ENCODE peak calls at places on chromosomes 13 and 19, in nine cellular contexts. C, A, Z, N, L, O, R, G and M are unnamed samples. For H3K27me3, the result is how much of the 10 kb centered on the place peaks cover.

GRCh38 chr19:42442833-42443232 is at the start of gene CXCL17:
- DNase-seq in C (no peak), A (no peak), Z (no peak), N (no peak), L (no peak), O (no peak), R (no peak), G (no peak), M (no peak)

GRCh38 chr19:11324079-11324661 is 15.3 kb downstream of the RAB3D start:
- DNase-seq in C (peak), A (peak), Z (peak), N (peak), L (peak), O (peak), R (peak), G (peak), M (peak)

GRCh38 chr19:2494447-2495129 is 18.7 kb downstream of the GADD45B start:
- DNase-seq in C (peak), A (peak), Z (peak), N (peak), L (peak), O (peak), R (no peak), G (peak), M (peak)

GRCh38 chr13:109747524-109747923 is 38.9 kb downstream of the IRS2 start:
- DNase-seq in C (peak), A (no peak), Z (no peak), N (no peak), L (no peak), O (no peak), R (no peak), G (peak), M (no peak)

GRCh38 chr19:13118424-13119193 is 545 bp downstream of the NACC1 start:
- DNase-seq in C (no peak), A (no peak), Z (peak), N (peak), L (peak), O (no peak), R (no peak), G (peak), M (peak)

GRCh38 chr19:36032251-36033104 is at the start of gene CLIP3:
- DNase-seq in C (peak), A (peak), Z (peak), N (no peak), L (peak), O (peak), R (peak), G (no peak), M (no peak)

GRCh38 chr19:53019684-53020083 is 6.0 kb downstream of the ERVV-1 start:
- DNase-seq in C (no peak), A (no peak), Z (no peak), N (no peak), L (no peak), O (no peak), R (no peak), G (peak), M (no peak)

GRCh38 chr13:102901615-102902305 is 55.9 kb downstream of the ERCC5 start:
- DNase-seq in C (no peak), A (no peak), Z (no peak), N (no peak), L (no peak), O (no peak), R (no peak), G (no peak), M (no peak)

GRCh38 chr19:38033658-38034150 is 126.7 kb downstream of the SIPA1L3 start:
- DNase-seq in C (no peak), A (no peak), Z (no peak), N (no peak), L (no peak), O (no peak), R (no peak), G (no peak), M (no peak)

GRCh38 chr13:27403252-27403678 is 21.2 kb upstream of the GTF3A start:
- DNase-seq in C (peak), A (no peak), Z (no peak), N (no peak), L (no peak), O (no peak), R (peak), G (no peak), M (no peak)

GRCh38 chr13:51924756-51925544 is 63.2 kb downstream of the CCDC70 start:
- DNase-seq in C (no peak), A (no peak), Z (no peak), N (no peak), L (no peak), O (no peak), R (no peak), G (no peak), M (no peak)

GRCh38 chr13:40167327-40167726 is 499.1 kb downstream of the FOXO1 start:
- DNase-seq in C (no peak), A (no peak), Z (no peak), N (no peak), L (no peak), O (no peak), R (no peak), G (no peak), M (no peak)

GRCh38 chr13:36857273-36857672 is 38.3 kb downstream of the RFXAP start:
- DNase-seq in C (no peak), A (no peak), Z (no peak), N (no peak), L (no peak), O (no peak), R (no peak), G (no peak), M (no peak)

DNA sequence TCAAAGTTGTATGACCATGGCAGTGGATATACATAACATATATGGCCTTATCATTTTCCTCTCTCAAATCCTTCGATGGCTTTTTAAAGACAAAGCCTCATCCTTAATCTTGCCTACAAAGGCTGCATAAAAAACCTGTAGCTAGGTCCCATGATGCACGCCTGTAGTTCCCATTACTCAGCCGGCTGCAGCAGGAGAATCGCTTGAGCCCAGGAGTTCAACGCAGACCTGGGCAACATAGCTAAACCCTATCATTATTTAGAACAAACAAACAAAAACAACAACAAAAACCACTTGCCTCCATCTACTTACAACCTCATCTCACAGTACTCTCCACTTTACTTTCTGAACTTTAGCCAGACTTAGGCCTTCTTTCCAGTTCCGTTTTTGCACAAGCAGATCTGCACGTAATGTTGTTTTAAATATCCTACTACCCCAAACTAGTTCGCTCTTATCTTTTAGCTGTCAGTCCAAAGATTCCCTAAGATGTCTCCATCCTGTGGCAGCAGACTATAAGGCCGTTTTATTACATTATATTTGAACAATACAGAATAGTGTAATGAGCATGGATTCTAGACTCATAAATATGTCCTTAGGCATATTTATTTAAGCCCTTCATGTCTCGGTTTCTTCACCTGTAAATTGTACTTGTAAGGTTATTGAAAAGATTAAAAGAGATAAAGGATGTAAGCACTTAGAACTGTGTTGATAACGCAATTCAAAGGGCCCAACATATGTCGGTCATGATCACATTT is 969 bp upstream of the POMP start:
- DNase-seq in C (peak), A (no peak), Z (no peak), N (no peak), L (peak), O (no peak), R (no peak), G (peak), M (no peak)
- TF ChIP-seq CTCF in C (no peak), A (no peak), Z (no peak), N (no peak), L (peak), O (no peak), R (peak), G (no peak), M (no peak)

DNA sequence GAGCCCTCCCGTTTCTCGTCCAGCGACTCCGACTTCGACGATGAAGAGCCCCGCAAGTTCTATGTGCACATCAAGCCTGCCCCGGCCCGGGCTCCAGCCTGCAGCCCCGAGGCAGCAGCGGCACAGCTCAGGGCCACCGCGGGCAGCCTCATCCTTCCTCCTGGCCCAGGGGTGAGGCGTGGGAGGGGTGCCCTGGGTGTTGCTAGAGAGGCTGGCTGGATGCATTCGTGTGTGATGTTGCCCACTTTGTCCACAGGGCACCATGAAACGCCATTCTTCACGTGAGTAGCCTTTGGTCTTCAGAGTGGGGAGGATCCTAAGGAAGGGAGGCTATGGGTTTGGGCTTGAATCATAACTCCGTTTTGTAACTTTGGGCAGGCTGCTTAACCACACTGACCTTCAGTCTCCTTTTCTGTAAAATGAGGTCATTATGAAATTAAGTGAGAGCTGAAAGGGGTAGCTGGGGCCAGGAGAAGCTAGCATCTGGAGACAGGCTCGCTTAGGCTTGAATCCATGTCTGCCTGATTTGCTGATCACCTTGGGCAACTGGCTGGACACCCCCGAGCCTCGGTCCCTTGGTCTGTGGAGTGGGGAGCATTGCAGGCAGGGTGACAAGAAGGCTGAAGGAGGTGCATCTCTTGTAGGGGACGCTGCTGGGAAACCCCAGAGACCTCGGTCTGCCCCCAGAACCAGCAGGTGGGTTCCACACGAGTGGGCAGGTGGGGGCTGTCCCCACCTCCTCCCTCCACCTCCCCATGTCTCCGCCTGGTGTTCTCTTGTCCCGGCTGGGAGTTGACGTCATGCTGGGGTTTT is 18.7 kb upstream of the B3GNT3 start:
- DNase-seq in C (peak), A (no peak), Z (no peak), N (no peak), L (no peak), O (no peak), R (no peak), G (no peak), M (no peak)
- H3K27me3 ChIP-seq in C (under half), A (under half), Z (under half), N (under half), L (under half), O (under half), R (under half), G (under half), M (under half)

GRCh38 chr13:80921971-80922370 is 581.0 kb upstream of the SPRY2 start:
- DNase-seq in C (peak), A (no peak), Z (no peak), N (no peak), L (no peak), O (no peak), R (no peak), G (no peak), M (no peak)

GRCh38 chr13:80928241-80928640 is 587.3 kb upstream of the SPRY2 start:
- DNase-seq in C (no peak), A (no peak), Z (no peak), N (no peak), L (no peak), O (no peak), R (no peak), G (no peak), M (no peak)

GRCh38 chr13:80921556-80921955 is 580.6 kb upstream of the SPRY2 start:
- DNase-seq in C (peak), A (no peak), Z (no peak), N (no peak), L (no peak), O (no peak), R (no peak), G (no peak), M (no peak)

GRCh38 chr13:80924596-80924995 is 583.7 kb upstream of the SPRY2 start:
- DNase-seq in C (peak), A (no peak), Z (no peak), N (no peak), L (no peak), O (no peak), R (no peak), G (no peak), M (no peak)

GRCh38 chr13:80923907-80924306 is 583.0 kb upstream of the SPRY2 start:
- DNase-seq in C (peak), A (no peak), Z (no peak), N (no peak), L (peak), O (no peak), R (no peak), G (no peak), M (no peak)
- H3K4me3 ChIP-seq in C (no peak), A (no peak), Z (no peak), N (no peak), L (no peak), O (no peak), R (no peak), G (no peak), M (no peak)

DNA sequence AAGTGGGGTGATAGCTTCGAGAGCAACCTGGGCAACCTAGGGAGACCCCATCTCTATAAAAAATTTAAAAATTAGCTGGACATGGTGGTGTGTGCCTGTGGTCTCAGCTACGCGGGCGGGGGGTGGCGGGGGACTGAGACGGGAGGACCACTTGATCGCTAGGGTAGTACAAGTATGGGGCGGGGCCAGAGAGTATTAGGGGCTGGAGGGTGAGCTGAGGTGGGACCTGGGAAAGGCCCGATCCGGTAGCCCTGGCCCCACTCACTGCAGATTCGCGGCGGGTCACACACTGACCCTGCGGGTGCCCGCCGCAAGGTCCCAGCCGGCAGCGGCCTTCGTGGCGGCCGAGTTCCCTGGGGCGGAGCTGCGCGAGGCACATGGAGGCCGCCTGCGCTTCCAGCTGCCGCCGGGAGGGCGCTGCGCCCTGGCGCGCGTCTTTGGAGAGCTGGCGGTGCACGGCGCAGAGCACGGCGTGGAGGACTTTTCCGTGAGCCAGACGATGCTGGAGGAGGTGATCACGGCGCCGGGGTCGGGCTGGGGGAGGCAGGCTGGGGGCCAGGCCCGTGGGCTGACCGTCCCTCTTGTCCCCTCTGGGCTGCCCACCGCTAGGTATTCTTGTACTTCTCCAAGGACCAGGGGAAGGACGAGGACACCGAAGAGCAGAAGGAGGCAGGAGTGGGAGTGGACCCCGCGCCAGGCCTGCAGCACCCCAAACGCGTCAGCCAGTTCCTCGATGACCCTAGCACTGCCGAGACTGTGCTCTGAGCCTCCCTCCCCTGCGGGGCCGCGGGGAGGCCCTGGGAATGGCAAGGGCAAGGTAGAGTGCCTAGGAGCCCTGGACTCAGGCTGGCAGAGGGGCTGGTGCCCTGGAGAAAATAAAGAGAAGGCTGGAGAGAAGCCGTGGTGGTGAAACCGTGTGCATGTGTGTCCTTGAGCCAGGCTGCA is 2.0 kb upstream of the ARHGAP45 start:
- DNase-seq in C (peak), A (peak), Z (no peak), N (no peak), L (peak), O (peak), R (no peak), G (peak), M (peak)
- TF ChIP-seq CTCF in C (peak), A (peak), Z (peak), N (peak), L (peak), O (peak), R (peak), G (peak), M (peak)